ENCODE peak calls at places on chromosome 1, in five cellular contexts. P, L, V, Q and R are unnamed samples.

GRCh38 chr1:37509181-37509580 is 5.4 kb downstream of the MEAF6 start:
- DNase-seq in P (no peak), L (no peak), V (peak; percentile 15), Q (no peak), R (no peak)

GRCh38 chr1:6450943-6451373 is 15.0 kb downstream of the TNFRSF25 start:
- DNase-seq in P (no peak), L (no peak), V (no peak), Q (no peak), R (no peak)

GRCh38 chr1:161013591-161014513 is 7.1 kb downstream of the F11R start:
- DNase-seq in P (peak; percentile 77), L (peak; percentile 48), V (no peak), Q (peak; percentile 70), R (no peak)

GRCh38 chr1:204081156-204081790 is 8.4 kb downstream of the SOX13 start:
- DNase-seq in P (peak; percentile 42), L (no peak), V (no peak), Q (peak; percentile 72), R (no peak)

GRCh38 chr1:246527402-246528088 is 20.5 kb upstream of the SMYD3 start:
- DNase-seq in P (no peak), L (no peak), V (no peak), Q (peak; percentile 22), R (no peak)

GRCh38 chr1:164611754-164612642 is 53.0 kb downstream of the PBX1 start:
- DNase-seq in P (peak; percentile 64), L (no peak), V (peak; percentile 16), Q (peak; percentile 71), R (no peak)

GRCh38 chr1:42946120-42947009 is 12.3 kb downstream of the SLC2A1 start:
- DNase-seq in P (no peak), L (no peak), V (no peak), Q (no peak), R (no peak)

GRCh38 chr1:199279872-199280649 is 641.2 kb downstream of the PTPRC start:
- DNase-seq in P (no peak), L (no peak), V (no peak), Q (no peak), R (no peak)

GRCh38 chr1:4379451-4380175 is 274.8 kb upstream of the AJAP1 start:
- DNase-seq in P (no peak), L (no peak), V (no peak), Q (no peak), R (no peak)

GRCh38 chr1:230681599-230681998 is 32.3 kb downstream of the AGT start:
- DNase-seq in P (no peak), L (peak; percentile 13), V (no peak), Q (no peak), R (peak; percentile 47)

GRCh38 chr1:197632651-197633050 is 142.6 kb downstream of the DENND1B start:
- DNase-seq in P (no peak), L (no peak), V (no peak), Q (no peak), R (no peak)

GRCh38 chr1:214124915-214125314 is 137.1 kb downstream of the PROX1 start:
- DNase-seq in P (no peak), L (no peak), V (no peak), Q (no peak), R (no peak)

GRCh38 chr1:47181955-47182680 is 7.7 kb downstream of the PDZK1IP1 start:
- DNase-seq in P (no peak), L (no peak), V (no peak), Q (no peak), R (no peak)

GRCh38 chr1:192633533-192634258 is 2.3 kb upstream of the RGS13 start:
- DNase-seq in P (no peak), L (no peak), V (no peak), Q (no peak), R (no peak)
- TF ChIP-seq CTCF in P (no peak), L (no peak), V (no peak), Q (no peak), R (no peak)

GRCh38 chr1:50415235-50416149 is 7.8 kb downstream of the DMRTA2 start:
- DNase-seq in P (no peak), L (no peak), V (peak; percentile 70), Q (peak; percentile 74), R (no peak)
- H3K4me3 ChIP-seq in P (no peak overlapping the region), L (no peak overlapping the region), V (no peak overlapping the region), Q (no peak overlapping the region), R (no peak overlapping the region)

DNA sequence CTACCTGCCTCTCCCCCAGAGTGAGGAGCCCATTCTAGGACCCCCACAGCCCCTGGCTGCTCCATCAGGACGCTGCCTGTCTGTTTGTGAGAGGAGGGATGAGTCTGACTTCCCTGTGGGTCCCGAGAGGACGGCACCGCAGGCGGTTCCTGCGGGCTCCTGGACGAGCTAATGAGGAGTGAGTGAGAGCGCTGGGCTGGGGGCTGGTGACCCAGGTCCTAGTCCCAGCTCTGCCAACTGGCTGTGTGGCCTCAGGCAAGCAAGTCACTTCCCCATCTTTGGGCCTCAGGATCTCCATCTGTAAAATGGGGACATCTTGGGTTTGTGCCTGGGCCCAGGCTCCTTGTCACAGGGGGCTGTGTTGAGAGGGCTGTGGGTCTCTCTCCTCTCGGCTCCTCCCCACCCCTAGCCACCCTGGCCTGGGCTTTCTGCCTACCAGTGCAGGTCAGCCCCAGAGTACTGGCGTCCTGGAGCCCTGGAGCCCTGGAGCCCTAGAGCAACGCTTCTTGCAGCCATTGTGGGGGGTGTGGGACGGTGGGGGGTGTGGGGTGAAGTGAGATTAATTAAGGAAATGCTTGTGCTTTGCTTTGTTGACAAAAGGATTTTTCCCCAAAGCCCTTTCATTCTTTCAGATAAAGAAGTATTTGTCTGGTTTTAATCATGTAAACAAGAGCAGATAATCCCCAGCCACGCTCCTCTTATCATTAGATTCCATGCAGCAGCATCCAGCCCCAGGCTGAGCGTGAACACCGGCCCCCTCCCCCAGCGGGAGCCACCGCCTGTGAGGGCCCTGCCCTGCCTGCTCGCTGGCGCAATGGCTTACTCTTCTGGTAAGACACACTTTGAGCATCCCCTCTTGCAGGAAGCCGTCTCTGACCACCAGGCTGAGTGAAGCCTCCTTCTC is 26.8 kb downstream of the SLC1A7 start:
- DNase-seq in P (no peak), L (no peak), V (peak; percentile 95), Q (peak; percentile 91), R (no peak)
- TF ChIP-seq CTCF in P (no peak), L (no peak), V (no peak), Q (no peak), R (no peak)

GRCh38 chr1:2229921-2230700 is 2.0 kb downstream of the SKI start:
- DNase-seq in P (peak; percentile 51), L (no peak), V (peak; percentile 72), Q (peak; percentile 72), R (no peak)
- H3K4me3 ChIP-seq in P (peak overlapping the region; percentile 51), L (peak overlapping the region; percentile 54), V (peak overlapping the region; percentile 71), Q (peak overlapping the region; percentile 91), R (peak overlapping the region; percentile 94)

DNA sequence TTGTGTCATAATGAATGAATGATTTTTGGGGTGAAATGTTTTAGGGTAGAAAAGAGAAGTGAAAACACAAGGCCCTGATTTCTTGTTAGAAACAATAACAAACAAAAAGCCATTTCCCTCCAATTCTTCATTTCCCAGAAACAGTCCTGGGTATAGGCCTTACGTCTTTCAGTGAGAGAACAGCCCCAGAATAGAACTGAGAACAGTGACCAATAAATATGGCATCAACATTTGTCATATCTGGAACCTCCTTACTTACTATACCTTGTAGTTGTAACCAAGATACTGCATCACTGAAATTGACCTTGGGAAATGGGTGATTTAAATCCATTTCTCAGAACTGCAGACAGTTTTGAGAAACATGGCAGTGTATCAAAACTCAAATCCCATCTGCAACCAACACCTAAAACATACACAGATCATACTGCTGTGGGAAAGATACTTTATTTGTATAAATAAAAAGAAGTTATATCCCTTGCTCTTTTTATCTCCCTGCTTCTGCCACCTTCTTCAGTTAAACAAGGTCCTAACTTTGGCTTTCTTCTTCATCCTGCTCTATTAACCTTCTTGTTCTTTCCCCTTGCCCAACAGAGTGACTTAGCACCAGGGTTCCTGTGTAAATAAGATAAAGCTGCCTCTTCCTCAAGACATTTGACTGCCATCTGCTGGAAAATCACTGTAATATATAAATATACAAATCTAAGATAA is 19.5 kb downstream of the XKR8 start:
- DNase-seq in P (no peak), L (no peak), V (no peak), Q (no peak), R (peak; percentile 67)
- TF ChIP-seq CTCF in P (peak; percentile 60), L (peak; percentile 39), V (peak; percentile 69), Q (peak; percentile 76), R (peak; percentile 53)

DNA sequence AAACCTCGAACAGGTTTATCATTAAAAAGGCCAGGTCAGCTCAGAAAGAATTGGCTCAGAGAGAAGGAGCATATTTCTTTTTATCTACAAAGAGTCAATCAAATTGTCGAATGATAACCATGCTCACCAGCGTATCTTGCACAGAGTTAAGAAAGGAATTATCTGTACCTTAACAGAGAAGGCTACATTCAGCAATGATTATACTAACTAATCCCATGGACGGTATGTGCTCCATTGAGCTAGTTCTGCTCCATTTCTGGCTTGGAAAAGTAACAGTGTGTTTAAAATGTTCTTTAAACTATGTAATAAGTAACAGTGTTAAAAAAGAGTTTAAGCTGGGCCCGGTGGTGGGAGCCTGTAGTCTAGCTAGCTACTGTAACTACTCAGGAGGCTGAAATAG is 4.2 kb downstream of the UBR4 start:
- DNase-seq in P (no peak), L (no peak), V (no peak), Q (no peak), R (no peak)
- H3K4me3 ChIP-seq in P (no peak overlapping the region), L (no peak overlapping the region), V (no peak overlapping the region), Q (no peak overlapping the region), R (no peak overlapping the region)